ENCODE peak calls at places on chromosome 1, in six cellular contexts. One of them, this sample, is unnamed. For H3K4me1, the result is how much of the 10 kb centered on the place peaks cover.

GRCh38 chr1:193402977-193403376 is 216.6 kb upstream of the B3GALT2 start:
- DNase-seq in GM12878: no peak
- DNase-seq in HepG2: no peak
- DNase-seq in K562: no peak
- DNase-seq in HCT116: no peak
- DNase-seq in H1: no peak
- DNase-seq in this sample: no peak

GRCh38 chr1:11731719-11732283 is 4.1 kb upstream of the AGTRAP start:
- DNase-seq in GM12878: no peak
- DNase-seq in HepG2: peak
- DNase-seq in K562: peak
- DNase-seq in HCT116: no peak
- DNase-seq in H1: no peak
- DNase-seq in this sample: no peak

GRCh38 chr1:150484431-150484830 is 2.8 kb upstream of the TARS2 start:
- DNase-seq in GM12878: no peak
- DNase-seq in HepG2: no peak
- DNase-seq in K562: no peak
- DNase-seq in HCT116: no peak
- DNase-seq in H1: no peak
- DNase-seq in this sample: no peak

GRCh38 chr1:227218870-227219578 is 99.3 kb downstream of the CDC42BPA start:
- DNase-seq in GM12878: no peak
- DNase-seq in HepG2: no peak
- DNase-seq in K562: no peak
- DNase-seq in HCT116: no peak
- DNase-seq in H1: no peak
- DNase-seq in this sample: no peak

GRCh38 chr1:161219078-161219892 is 4.1 kb downstream of the APOA2 start:
- DNase-seq in GM12878: no peak
- DNase-seq in HepG2: peak
- DNase-seq in K562: no peak
- DNase-seq in HCT116: no peak
- DNase-seq in H1: no peak
- DNase-seq in this sample: no peak

GRCh38 chr1:12088607-12089006 is 25.5 kb downstream of the TNFRSF8 start:
- DNase-seq in GM12878: no peak
- DNase-seq in HepG2: no peak
- DNase-seq in K562: no peak
- DNase-seq in HCT116: no peak
- DNase-seq in H1: no peak
- DNase-seq in this sample: no peak

GRCh38 chr1:169696273-169697100 is 14.9 kb downstream of the SELL start:
- DNase-seq in GM12878: no peak
- DNase-seq in HepG2: no peak
- DNase-seq in K562: no peak
- DNase-seq in HCT116: no peak
- DNase-seq in H1: no peak
- DNase-seq in this sample: no peak

GRCh38 chr1:92482404-92482664 is 4.4 kb downstream of the GFI1 start:
- DNase-seq in GM12878: no peak
- DNase-seq in HepG2: no peak
- DNase-seq in K562: no peak
- DNase-seq in HCT116: no peak
- DNase-seq in H1: no peak
- DNase-seq in this sample: no peak

GRCh38 chr1:200488375-200489165 is 78.7 kb upstream of the ZNF281 start:
- DNase-seq in GM12878: peak
- DNase-seq in HepG2: peak
- DNase-seq in K562: peak
- DNase-seq in HCT116: peak
- DNase-seq in H1: no peak
- DNase-seq in this sample: peak

GRCh38 chr1:116986531-116987255 is 14.9 kb upstream of the CD101 start:
- DNase-seq in GM12878: no peak
- DNase-seq in HepG2: no peak
- DNase-seq in K562: peak
- DNase-seq in HCT116: no peak
- DNase-seq in H1: no peak
- DNase-seq in this sample: no peak

GRCh38 chr1:224660074-224660473 is 44.0 kb downstream of the CNIH3 start:
- DNase-seq in GM12878: no peak
- DNase-seq in HepG2: no peak
- DNase-seq in K562: no peak
- DNase-seq in HCT116: no peak
- DNase-seq in H1: no peak
- DNase-seq in this sample: no peak

GRCh38 chr1:53957231-53957818 is 11.2 kb downstream of the LRRC42 start:
- DNase-seq in GM12878: no peak
- DNase-seq in HepG2: peak
- DNase-seq in K562: peak
- DNase-seq in HCT116: peak
- DNase-seq in H1: no peak
- DNase-seq in this sample: peak

GRCh38 chr1:12063141-12064072 is at the start of gene TNFRSF8:
- DNase-seq in GM12878: no peak
- DNase-seq in HepG2: no peak
- DNase-seq in K562: peak
- DNase-seq in HCT116: no peak
- DNase-seq in H1: no peak
- DNase-seq in this sample: no peak

DNA sequence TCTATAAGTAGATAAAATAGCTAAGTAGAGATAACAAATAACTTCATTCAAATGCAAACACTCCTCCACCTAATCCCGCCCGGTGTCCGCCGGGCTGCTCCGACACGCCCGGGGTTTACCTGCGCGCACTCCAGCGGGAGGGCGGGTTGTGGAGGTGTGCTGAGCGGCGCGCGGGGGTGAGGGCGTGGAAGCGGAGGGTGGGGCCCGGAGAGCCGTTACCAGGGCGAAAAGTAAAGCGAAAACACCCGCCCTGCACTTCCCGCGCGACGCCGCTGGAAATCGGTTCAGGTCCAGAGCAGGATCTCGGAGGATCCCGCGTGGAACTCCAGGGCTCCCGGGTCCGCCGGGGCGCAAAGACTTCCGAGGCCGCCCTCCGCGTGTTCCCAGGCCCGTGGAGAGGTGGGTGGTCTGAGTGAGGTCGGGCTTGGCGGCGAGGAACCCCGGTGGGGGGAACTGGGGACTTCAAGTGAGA is 1.8 kb upstream of the ATF3 start:
- DNase-seq in GM12878: no peak
- DNase-seq in HepG2: no peak
- DNase-seq in K562: no peak
- DNase-seq in HCT116: no peak
- DNase-seq in H1: no peak
- DNase-seq in this sample: no peak
- H3K4me1 ChIP-seq in GM12878: under half
- H3K4me1 ChIP-seq in HepG2: under half
- H3K4me1 ChIP-seq in K562: under half
- H3K4me1 ChIP-seq in HCT116: under half
- H3K4me1 ChIP-seq in H1: under half
- H3K4me1 ChIP-seq in this sample: under half

GRCh38 chr1:219323426-219323825 is 149.7 kb downstream of the LYPLAL1 start:
- DNase-seq in GM12878: no peak
- DNase-seq in HepG2: no peak
- DNase-seq in K562: no peak
- DNase-seq in HCT116: no peak
- DNase-seq in H1: no peak
- DNase-seq in this sample: no peak

GRCh38 chr1:219324629-219325367 is 151.1 kb downstream of the LYPLAL1 start:
- DNase-seq in GM12878: no peak
- DNase-seq in HepG2: no peak
- DNase-seq in K562: no peak
- DNase-seq in HCT116: peak
- DNase-seq in H1: no peak
- DNase-seq in this sample: no peak

GRCh38 chr1:219322766-219323165 is 149.1 kb downstream of the LYPLAL1 start:
- DNase-seq in GM12878: no peak
- DNase-seq in HepG2: no peak
- DNase-seq in K562: no peak
- DNase-seq in HCT116: no peak
- DNase-seq in H1: no peak
- DNase-seq in this sample: no peak

GRCh38 chr1:219325368-219325742 is 151.7 kb downstream of the LYPLAL1 start:
- DNase-seq in GM12878: no peak
- DNase-seq in HepG2: no peak
- DNase-seq in K562: no peak
- DNase-seq in HCT116: no peak
- DNase-seq in H1: no peak
- DNase-seq in this sample: no peak

DNA sequence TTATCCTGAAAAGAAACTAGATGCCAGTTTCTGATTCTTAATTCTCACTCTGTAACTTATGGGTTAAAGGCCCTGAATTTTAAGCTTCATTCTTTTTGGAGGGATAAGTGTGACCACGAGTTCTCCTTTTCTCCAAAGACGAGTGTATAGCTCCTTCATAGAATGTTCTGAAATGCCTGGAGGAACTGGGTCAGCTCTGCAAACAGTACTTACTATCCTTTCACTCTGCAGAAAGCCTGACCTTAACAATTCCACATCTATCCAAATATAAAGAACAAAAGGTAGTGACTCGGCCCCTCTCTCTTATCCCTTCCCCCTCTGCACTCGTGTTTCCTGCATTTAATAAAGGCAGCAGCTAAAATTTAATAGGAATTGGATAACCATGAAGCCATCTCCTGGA is 150.5 kb downstream of the LYPLAL1 start:
- DNase-seq in GM12878: no peak
- DNase-seq in HepG2: no peak
- DNase-seq in K562: no peak
- DNase-seq in HCT116: no peak
- DNase-seq in H1: no peak
- DNase-seq in this sample: no peak
- H3K9ac ChIP-seq in GM12878: no peak
- H3K9ac ChIP-seq in HepG2: no peak
- H3K9ac ChIP-seq in K562: no peak
- H3K9ac ChIP-seq in HCT116: no peak
- H3K9ac ChIP-seq in H1: no peak
- H3K9ac ChIP-seq in this sample: no peak

DNA sequence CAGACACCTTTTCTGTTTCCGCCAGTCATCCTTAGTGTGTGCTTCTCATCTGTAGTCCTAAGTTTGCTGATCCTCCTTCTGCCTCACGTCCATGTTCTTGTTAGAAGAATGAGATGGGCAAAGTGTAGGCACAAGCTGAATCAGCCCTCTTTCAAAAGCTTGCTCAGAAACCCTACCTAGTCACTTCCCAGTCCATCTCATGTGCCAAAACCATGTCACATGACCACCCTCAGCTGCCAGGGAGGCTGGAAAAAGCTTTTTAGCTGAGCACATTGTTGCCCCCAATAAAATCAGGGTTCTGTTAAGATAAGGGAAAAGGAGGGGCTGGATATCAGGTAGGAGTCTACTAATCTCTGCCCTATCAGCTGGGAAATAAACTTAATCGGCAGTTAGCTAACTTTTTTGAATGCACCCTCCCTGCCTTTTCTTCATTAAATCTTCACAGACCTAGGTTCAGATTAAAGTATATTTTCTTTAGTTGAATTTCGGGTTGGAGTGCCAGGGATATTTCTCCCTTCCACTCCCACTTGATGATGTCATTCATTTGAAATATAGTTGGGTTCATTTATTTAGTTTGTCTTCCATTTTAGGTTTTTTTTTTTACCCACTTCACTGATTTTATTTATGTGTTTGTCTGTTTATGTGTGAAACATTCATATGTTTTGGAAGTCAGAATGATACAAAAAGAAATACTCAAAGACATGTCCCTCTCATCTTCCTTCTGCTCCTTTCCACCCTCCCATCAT is 129.2 kb downstream of the ROR1 start:
- DNase-seq in GM12878: no peak
- DNase-seq in HepG2: no peak
- DNase-seq in K562: no peak
- DNase-seq in HCT116: no peak
- DNase-seq in H1: no peak
- DNase-seq in this sample: no peak
- TF ChIP-seq ZNF274 in GM12878: no peak
- TF ChIP-seq ZNF274 in HepG2: no peak
- TF ChIP-seq ZNF274 in K562: no peak
- TF ChIP-seq ZNF274 in HCT116: no peak
- TF ChIP-seq ZNF274 in H1: no peak
- TF ChIP-seq ZNF274 in this sample: no peak

GRCh38 chr1:27147842-27148518 is 6.9 kb downstream of the SLC9A1 start:
- DNase-seq in GM12878: no peak
- DNase-seq in HepG2: no peak
- DNase-seq in K562: no peak
- DNase-seq in HCT116: no peak
- DNase-seq in H1: no peak
- DNase-seq in this sample: no peak

GRCh38 chr1:27149714-27150113 is 5.2 kb downstream of the SLC9A1 start:
- DNase-seq in GM12878: no peak
- DNase-seq in HepG2: no peak
- DNase-seq in K562: no peak
- DNase-seq in HCT116: no peak
- DNase-seq in H1: no peak
- DNase-seq in this sample: no peak

GRCh38 chr1:27150183-27150582 is 4.7 kb downstream of the SLC9A1 start:
- DNase-seq in GM12878: no peak
- DNase-seq in HepG2: no peak
- DNase-seq in K562: no peak
- DNase-seq in HCT116: no peak
- DNase-seq in H1: no peak
- DNase-seq in this sample: no peak

GRCh38 chr1:27148591-27148990 is 6.3 kb downstream of the SLC9A1 start:
- DNase-seq in GM12878: no peak
- DNase-seq in HepG2: no peak
- DNase-seq in K562: no peak
- DNase-seq in HCT116: no peak
- DNase-seq in H1: no peak
- DNase-seq in this sample: no peak

DNA sequence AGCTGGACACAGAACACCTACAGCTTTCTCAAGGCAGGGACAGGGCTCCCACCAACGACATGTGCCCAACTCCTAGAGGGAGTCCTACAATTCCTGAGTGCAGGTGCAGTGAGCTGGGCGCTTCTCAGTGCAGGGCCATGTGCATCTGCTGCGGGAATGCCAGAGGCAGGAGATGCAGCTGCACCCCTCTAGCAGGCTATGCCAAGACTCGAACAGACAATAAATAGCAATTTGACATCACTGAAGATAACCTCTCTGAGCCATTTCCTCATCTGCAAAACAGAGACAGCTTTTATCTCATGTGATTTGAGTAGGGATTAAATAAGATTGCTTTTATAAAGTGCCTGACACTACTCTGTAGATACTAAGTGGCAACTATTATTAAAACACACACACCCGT is 5.8 kb downstream of the SLC9A1 start:
- DNase-seq in GM12878: no peak
- DNase-seq in HepG2: no peak
- DNase-seq in K562: no peak
- DNase-seq in HCT116: no peak
- DNase-seq in H1: no peak
- DNase-seq in this sample: no peak
- H3K4me1 ChIP-seq in GM12878: under half
- H3K4me1 ChIP-seq in HepG2: under half
- H3K4me1 ChIP-seq in K562: under half
- H3K4me1 ChIP-seq in HCT116: under half
- H3K4me1 ChIP-seq in H1: under half
- H3K4me1 ChIP-seq in this sample: under half

This sample was measured in NT2/D1.